ENCODE peak calls at places on chromosomes 13 and 19, in nine cellular contexts. One of them, this sample, is unnamed.

GRCh38 chr19:13588953-13589833 is 82.9 kb upstream of the CACNA1A start:
- DNase-seq in activated T-cell treated with anti-CD3 and anti-CD28 coated beads for 1 hour: peak
- DNase-seq in iris pigment epithelial cell: peak
- DNase-seq in aorta: peak
- DNase-seq in stimulated activated CD4-positive, alpha-beta T cell treated with anti-CD3 and anti-CD28 coated beads, Interleukin-1b, Interleukin-23, amount 100 ng/mL, for 4 hours: peak
- DNase-seq in endodermal cell: peak
- DNase-seq in MV-4-11: peak
- DNase-seq in NCI-H774: no peak
- DNase-seq in left ventricle myocardium superior: peak
- DNase-seq in this sample: peak

GRCh38 chr13:47480121-47480520 is 521.0 kb downstream of the SUCLA2 start:
- DNase-seq in activated T-cell treated with anti-CD3 and anti-CD28 coated beads for 1 hour: no peak
- DNase-seq in aorta: no peak
- DNase-seq in endodermal cell: no peak
- DNase-seq in NCI-H774: no peak
- DNase-seq in MV-4-11: no peak
- DNase-seq in iris pigment epithelial cell: peak
- DNase-seq in stimulated activated CD4-positive, alpha-beta T cell treated with anti-CD3 and anti-CD28 coated beads, Interleukin-1b, Interleukin-23, amount 100 ng/mL, for 4 hours: no peak
- DNase-seq in left ventricle myocardium superior: no peak
- DNase-seq in this sample: no peak

GRCh38 chr13:28679628-28680027 is 20.7 kb downstream of the POMP start:
- DNase-seq in MV-4-11: peak
- DNase-seq in activated T-cell treated with anti-CD3 and anti-CD28 coated beads for 1 hour: no peak
- DNase-seq in stimulated activated CD4-positive, alpha-beta T cell treated with anti-CD3 and anti-CD28 coated beads, Interleukin-1b, Interleukin-23, amount 100 ng/mL, for 4 hours: no peak
- DNase-seq in endodermal cell: no peak
- DNase-seq in aorta: no peak
- DNase-seq in NCI-H774: no peak
- DNase-seq in iris pigment epithelial cell: peak
- DNase-seq in left ventricle myocardium superior: no peak
- DNase-seq in this sample: no peak

GRCh38 chr13:109146912-109147624 is 517.7 kb downstream of the MYO16 start:
- DNase-seq in MV-4-11: no peak
- DNase-seq in activated T-cell treated with anti-CD3 and anti-CD28 coated beads for 1 hour: no peak
- DNase-seq in iris pigment epithelial cell: peak
- DNase-seq in left ventricle myocardium superior: no peak
- DNase-seq in aorta: no peak
- DNase-seq in NCI-H774: no peak
- DNase-seq in stimulated activated CD4-positive, alpha-beta T cell treated with anti-CD3 and anti-CD28 coated beads, Interleukin-1b, Interleukin-23, amount 100 ng/mL, for 4 hours: no peak
- DNase-seq in endodermal cell: no peak
- DNase-seq in this sample: no peak

GRCh38 chr19:49512970-49513745 is 697 bp downstream of the FCGRT start:
- DNase-seq in MV-4-11: no peak
- DNase-seq in endodermal cell: peak
- DNase-seq in NCI-H774: peak
- DNase-seq in aorta: no peak
- DNase-seq in iris pigment epithelial cell: no peak
- DNase-seq in stimulated activated CD4-positive, alpha-beta T cell treated with anti-CD3 and anti-CD28 coated beads, Interleukin-1b, Interleukin-23, amount 100 ng/mL, for 4 hours: no peak
- DNase-seq in left ventricle myocardium superior: peak
- DNase-seq in activated T-cell treated with anti-CD3 and anti-CD28 coated beads for 1 hour: no peak
- DNase-seq in this sample: no peak

GRCh38 chr13:46492946-46493345 is 60.0 kb upstream of the LRCH1 start:
- DNase-seq in iris pigment epithelial cell: peak
- DNase-seq in aorta: no peak
- DNase-seq in activated T-cell treated with anti-CD3 and anti-CD28 coated beads for 1 hour: no peak
- DNase-seq in endodermal cell: no peak
- DNase-seq in left ventricle myocardium superior: no peak
- DNase-seq in MV-4-11: peak
- DNase-seq in stimulated activated CD4-positive, alpha-beta T cell treated with anti-CD3 and anti-CD28 coated beads, Interleukin-1b, Interleukin-23, amount 100 ng/mL, for 4 hours: no peak
- DNase-seq in NCI-H774: no peak
- DNase-seq in this sample: peak

GRCh38 chr13:94435604-94436226 is 43.8 kb downstream of the DCT start:
- DNase-seq in MV-4-11: peak
- DNase-seq in left ventricle myocardium superior: no peak
- DNase-seq in iris pigment epithelial cell: peak
- DNase-seq in aorta: no peak
- DNase-seq in endodermal cell: no peak
- DNase-seq in activated T-cell treated with anti-CD3 and anti-CD28 coated beads for 1 hour: no peak
- DNase-seq in stimulated activated CD4-positive, alpha-beta T cell treated with anti-CD3 and anti-CD28 coated beads, Interleukin-1b, Interleukin-23, amount 100 ng/mL, for 4 hours: no peak
- DNase-seq in NCI-H774: peak
- DNase-seq in this sample: peak

GRCh38 chr13:113776231-113777125 is 17.5 kb downstream of the TMEM255B start:
- DNase-seq in stimulated activated CD4-positive, alpha-beta T cell treated with anti-CD3 and anti-CD28 coated beads, Interleukin-1b, Interleukin-23, amount 100 ng/mL, for 4 hours: no peak
- DNase-seq in left ventricle myocardium superior: no peak
- DNase-seq in endodermal cell: no peak
- DNase-seq in MV-4-11: no peak
- DNase-seq in iris pigment epithelial cell: no peak
- DNase-seq in aorta: peak
- DNase-seq in activated T-cell treated with anti-CD3 and anti-CD28 coated beads for 1 hour: no peak
- DNase-seq in NCI-H774: peak
- DNase-seq in this sample: no peak

GRCh38 chr19:55930996-55931515 is 1.1 kb downstream of the NLRP13 start:
- DNase-seq in endodermal cell: no peak
- DNase-seq in aorta: no peak
- DNase-seq in NCI-H774: no peak
- DNase-seq in MV-4-11: no peak
- DNase-seq in stimulated activated CD4-positive, alpha-beta T cell treated with anti-CD3 and anti-CD28 coated beads, Interleukin-1b, Interleukin-23, amount 100 ng/mL, for 4 hours: no peak
- DNase-seq in activated T-cell treated with anti-CD3 and anti-CD28 coated beads for 1 hour: no peak
- DNase-seq in left ventricle myocardium superior: no peak
- DNase-seq in iris pigment epithelial cell: no peak
- DNase-seq in this sample: no peak

GRCh38 chr13:75607447-75607846 is 28.7 kb upstream of the LMO7 start:
- DNase-seq in left ventricle myocardium superior: no peak
- DNase-seq in endodermal cell: no peak
- DNase-seq in aorta: no peak
- DNase-seq in iris pigment epithelial cell: no peak
- DNase-seq in NCI-H774: no peak
- DNase-seq in MV-4-11: no peak
- DNase-seq in activated T-cell treated with anti-CD3 and anti-CD28 coated beads for 1 hour: no peak
- DNase-seq in stimulated activated CD4-positive, alpha-beta T cell treated with anti-CD3 and anti-CD28 coated beads, Interleukin-1b, Interleukin-23, amount 100 ng/mL, for 4 hours: no peak
- DNase-seq in this sample: no peak

GRCh38 chr13:48121733-48122132 is 26.8 kb upstream of the MED4 start:
- DNase-seq in activated T-cell treated with anti-CD3 and anti-CD28 coated beads for 1 hour: no peak
- DNase-seq in MV-4-11: no peak
- DNase-seq in NCI-H774: no peak
- DNase-seq in aorta: no peak
- DNase-seq in left ventricle myocardium superior: no peak
- DNase-seq in iris pigment epithelial cell: peak
- DNase-seq in stimulated activated CD4-positive, alpha-beta T cell treated with anti-CD3 and anti-CD28 coated beads, Interleukin-1b, Interleukin-23, amount 100 ng/mL, for 4 hours: no peak
- DNase-seq in endodermal cell: no peak
- DNase-seq in this sample: no peak

GRCh38 chr13:26921918-26922317 is 161.3 kb upstream of the GPR12 start:
- DNase-seq in aorta: no peak
- DNase-seq in iris pigment epithelial cell: no peak
- DNase-seq in MV-4-11: no peak
- DNase-seq in endodermal cell: peak
- DNase-seq in left ventricle myocardium superior: no peak
- DNase-seq in stimulated activated CD4-positive, alpha-beta T cell treated with anti-CD3 and anti-CD28 coated beads, Interleukin-1b, Interleukin-23, amount 100 ng/mL, for 4 hours: no peak
- DNase-seq in activated T-cell treated with anti-CD3 and anti-CD28 coated beads for 1 hour: no peak
- DNase-seq in NCI-H774: no peak
- DNase-seq in this sample: no peak

GRCh38 chr13:68304287-68304893 is 1074.3 kb upstream of the PCDH9 start:
- DNase-seq in NCI-H774: no peak
- DNase-seq in MV-4-11: peak
- DNase-seq in left ventricle myocardium superior: no peak
- DNase-seq in stimulated activated CD4-positive, alpha-beta T cell treated with anti-CD3 and anti-CD28 coated beads, Interleukin-1b, Interleukin-23, amount 100 ng/mL, for 4 hours: no peak
- DNase-seq in endodermal cell: no peak
- DNase-seq in activated T-cell treated with anti-CD3 and anti-CD28 coated beads for 1 hour: no peak
- DNase-seq in iris pigment epithelial cell: peak
- DNase-seq in aorta: no peak
- DNase-seq in this sample: peak

GRCh38 chr13:99386911-99387788 is 80.0 kb upstream of the GPR183 start:
- DNase-seq in iris pigment epithelial cell: peak
- DNase-seq in aorta: no peak
- DNase-seq in stimulated activated CD4-positive, alpha-beta T cell treated with anti-CD3 and anti-CD28 coated beads, Interleukin-1b, Interleukin-23, amount 100 ng/mL, for 4 hours: peak
- DNase-seq in left ventricle myocardium superior: peak
- DNase-seq in activated T-cell treated with anti-CD3 and anti-CD28 coated beads for 1 hour: peak
- DNase-seq in MV-4-11: peak
- DNase-seq in NCI-H774: no peak
- DNase-seq in endodermal cell: peak
- DNase-seq in this sample: no peak

GRCh38 chr19:46356670-46357055 is 9.8 kb downstream of the PPP5C start:
- DNase-seq in NCI-H774: no peak
- DNase-seq in iris pigment epithelial cell: no peak
- DNase-seq in MV-4-11: no peak
- DNase-seq in activated T-cell treated with anti-CD3 and anti-CD28 coated beads for 1 hour: no peak
- DNase-seq in stimulated activated CD4-positive, alpha-beta T cell treated with anti-CD3 and anti-CD28 coated beads, Interleukin-1b, Interleukin-23, amount 100 ng/mL, for 4 hours: no peak
- DNase-seq in left ventricle myocardium superior: no peak
- DNase-seq in aorta: peak
- DNase-seq in endodermal cell: no peak
- DNase-seq in this sample: no peak

GRCh38 chr13:80341098-80341701 is at the start of gene SPRY2:
- DNase-seq in endodermal cell: peak
- DNase-seq in aorta: peak
- DNase-seq in iris pigment epithelial cell: peak
- DNase-seq in NCI-H774: peak
- DNase-seq in MV-4-11: peak
- DNase-seq in left ventricle myocardium superior: peak
- DNase-seq in activated T-cell treated with anti-CD3 and anti-CD28 coated beads for 1 hour: no peak
- DNase-seq in stimulated activated CD4-positive, alpha-beta T cell treated with anti-CD3 and anti-CD28 coated beads, Interleukin-1b, Interleukin-23, amount 100 ng/mL, for 4 hours: no peak
- DNase-seq in this sample: peak

GRCh38 chr13:32734511-32734910 is 148.3 kb downstream of the PDS5B start:
- DNase-seq in MV-4-11: no peak
- DNase-seq in stimulated activated CD4-positive, alpha-beta T cell treated with anti-CD3 and anti-CD28 coated beads, Interleukin-1b, Interleukin-23, amount 100 ng/mL, for 4 hours: no peak
- DNase-seq in aorta: no peak
- DNase-seq in NCI-H774: no peak
- DNase-seq in endodermal cell: no peak
- DNase-seq in iris pigment epithelial cell: peak
- DNase-seq in activated T-cell treated with anti-CD3 and anti-CD28 coated beads for 1 hour: no peak
- DNase-seq in left ventricle myocardium superior: no peak
- DNase-seq in this sample: no peak

GRCh38 chr13:99124046-99124400 is 76.6 kb upstream of the UBAC2 start:
- DNase-seq in iris pigment epithelial cell: no peak
- DNase-seq in aorta: no peak
- DNase-seq in activated T-cell treated with anti-CD3 and anti-CD28 coated beads for 1 hour: no peak
- DNase-seq in stimulated activated CD4-positive, alpha-beta T cell treated with anti-CD3 and anti-CD28 coated beads, Interleukin-1b, Interleukin-23, amount 100 ng/mL, for 4 hours: no peak
- DNase-seq in NCI-H774: no peak
- DNase-seq in left ventricle myocardium superior: no peak
- DNase-seq in endodermal cell: no peak
- DNase-seq in MV-4-11: no peak
- DNase-seq in this sample: no peak

GRCh38 chr19:31253816-31254551 is 95.3 kb downstream of the TSHZ3 start:
- DNase-seq in activated T-cell treated with anti-CD3 and anti-CD28 coated beads for 1 hour: no peak
- DNase-seq in iris pigment epithelial cell: peak
- DNase-seq in stimulated activated CD4-positive, alpha-beta T cell treated with anti-CD3 and anti-CD28 coated beads, Interleukin-1b, Interleukin-23, amount 100 ng/mL, for 4 hours: no peak
- DNase-seq in NCI-H774: no peak
- DNase-seq in left ventricle myocardium superior: no peak
- DNase-seq in endodermal cell: no peak
- DNase-seq in MV-4-11: peak
- DNase-seq in aorta: no peak
- DNase-seq in this sample: no peak

GRCh38 chr13:79312456-79312855 is 93.6 kb downstream of the RBM26 start:
- DNase-seq in iris pigment epithelial cell: no peak
- DNase-seq in stimulated activated CD4-positive, alpha-beta T cell treated with anti-CD3 and anti-CD28 coated beads, Interleukin-1b, Interleukin-23, amount 100 ng/mL, for 4 hours: no peak
- DNase-seq in NCI-H774: no peak
- DNase-seq in MV-4-11: no peak
- DNase-seq in left ventricle myocardium superior: no peak
- DNase-seq in aorta: no peak
- DNase-seq in endodermal cell: no peak
- DNase-seq in activated T-cell treated with anti-CD3 and anti-CD28 coated beads for 1 hour: no peak
- DNase-seq in this sample: no peak

GRCh38 chr19:49875801-49876421 is 1.2 kb downstream of the AKT1S1 start:
- DNase-seq in aorta: peak
- DNase-seq in iris pigment epithelial cell: peak
- DNase-seq in MV-4-11: peak
- DNase-seq in NCI-H774: peak
- DNase-seq in endodermal cell: peak
- DNase-seq in left ventricle myocardium superior: peak
- DNase-seq in stimulated activated CD4-positive, alpha-beta T cell treated with anti-CD3 and anti-CD28 coated beads, Interleukin-1b, Interleukin-23, amount 100 ng/mL, for 4 hours: peak
- DNase-seq in activated T-cell treated with anti-CD3 and anti-CD28 coated beads for 1 hour: peak
- DNase-seq in this sample: no peak

GRCh38 chr19:28727133-28727834 is 485.7 kb downstream of the UQCRFS1 start:
- DNase-seq in iris pigment epithelial cell: no peak
- DNase-seq in left ventricle myocardium superior: peak
- DNase-seq in aorta: no peak
- DNase-seq in stimulated activated CD4-positive, alpha-beta T cell treated with anti-CD3 and anti-CD28 coated beads, Interleukin-1b, Interleukin-23, amount 100 ng/mL, for 4 hours: no peak
- DNase-seq in MV-4-11: no peak
- DNase-seq in activated T-cell treated with anti-CD3 and anti-CD28 coated beads for 1 hour: no peak
- DNase-seq in endodermal cell: peak
- DNase-seq in NCI-H774: peak
- DNase-seq in this sample: no peak

GRCh38 chr13:42177189-42177588 is 94.8 kb upstream of the AKAP11 start:
- DNase-seq in activated T-cell treated with anti-CD3 and anti-CD28 coated beads for 1 hour: no peak
- DNase-seq in stimulated activated CD4-positive, alpha-beta T cell treated with anti-CD3 and anti-CD28 coated beads, Interleukin-1b, Interleukin-23, amount 100 ng/mL, for 4 hours: no peak
- DNase-seq in endodermal cell: no peak
- DNase-seq in aorta: no peak
- DNase-seq in left ventricle myocardium superior: no peak
- DNase-seq in MV-4-11: no peak
- DNase-seq in iris pigment epithelial cell: no peak
- DNase-seq in NCI-H774: no peak
- DNase-seq in this sample: no peak

GRCh38 chr19:7729831-7730285 is 2.1 kb downstream of the CLEC4G start:
- DNase-seq in activated T-cell treated with anti-CD3 and anti-CD28 coated beads for 1 hour: no peak
- DNase-seq in iris pigment epithelial cell: no peak
- DNase-seq in aorta: no peak
- DNase-seq in endodermal cell: peak
- DNase-seq in left ventricle myocardium superior: no peak
- DNase-seq in MV-4-11: no peak
- DNase-seq in NCI-H774: no peak
- DNase-seq in stimulated activated CD4-positive, alpha-beta T cell treated with anti-CD3 and anti-CD28 coated beads, Interleukin-1b, Interleukin-23, amount 100 ng/mL, for 4 hours: no peak
- DNase-seq in this sample: no peak

GRCh38 chr13:80523134-80523533 is 182.2 kb upstream of the SPRY2 start:
- DNase-seq in MV-4-11: no peak
- DNase-seq in stimulated activated CD4-positive, alpha-beta T cell treated with anti-CD3 and anti-CD28 coated beads, Interleukin-1b, Interleukin-23, amount 100 ng/mL, for 4 hours: no peak
- DNase-seq in aorta: no peak
- DNase-seq in left ventricle myocardium superior: no peak
- DNase-seq in iris pigment epithelial cell: no peak
- DNase-seq in NCI-H774: no peak
- DNase-seq in endodermal cell: no peak
- DNase-seq in activated T-cell treated with anti-CD3 and anti-CD28 coated beads for 1 hour: no peak
- DNase-seq in this sample: no peak

GRCh38 chr13:79480954-79481684 is at the start of gene NDFIP2:
- DNase-seq in NCI-H774: peak
- DNase-seq in activated T-cell treated with anti-CD3 and anti-CD28 coated beads for 1 hour: peak
- DNase-seq in aorta: peak
- DNase-seq in stimulated activated CD4-positive, alpha-beta T cell treated with anti-CD3 and anti-CD28 coated beads, Interleukin-1b, Interleukin-23, amount 100 ng/mL, for 4 hours: peak
- DNase-seq in MV-4-11: peak
- DNase-seq in iris pigment epithelial cell: peak
- DNase-seq in left ventricle myocardium superior: peak
- DNase-seq in endodermal cell: peak
- DNase-seq in this sample: peak

GRCh38 chr13:31038834-31039552 is 106.5 kb downstream of the TEX26 start:
- DNase-seq in stimulated activated CD4-positive, alpha-beta T cell treated with anti-CD3 and anti-CD28 coated beads, Interleukin-1b, Interleukin-23, amount 100 ng/mL, for 4 hours: no peak
- DNase-seq in aorta: no peak
- DNase-seq in MV-4-11: peak
- DNase-seq in iris pigment epithelial cell: peak
- DNase-seq in left ventricle myocardium superior: no peak
- DNase-seq in NCI-H774: no peak
- DNase-seq in activated T-cell treated with anti-CD3 and anti-CD28 coated beads for 1 hour: no peak
- DNase-seq in endodermal cell: no peak
- DNase-seq in this sample: no peak

This sample was measured in foreskin melanocyte.